ENCODE peak calls at places on chromosomes 1 and 21, in ten cellular contexts. C is A549, R is ovary, B is transverse colon, U is tibial nerve, X is suprapubic skin, K is stomach, Y is upper lobe of left lung, G is esophagus muscularis mucosa, O is HepG2. D is an unnamed sample.

GRCh38 chr1:231062500-231063270 is 22.6 kb upstream of the FAM89A start:
- DNase-seq in O (no peak), X (no peak), U (no peak), C (no peak), K (no peak), G (no peak), B (no peak), R (no peak), Y (no peak), D (no peak)

GRCh38 chr1:118863688-118864087 is 124.5 kb downstream of the TBX15 start:
- DNase-seq in K (no peak), C (no peak), U (no peak), O (no peak), Y (no peak), B (no peak), R (no peak), X (no peak), G (no peak), D (no peak)

GRCh38 chr1:48469616-48470500 is 2.1 kb downstream of the SPATA6 start:
- DNase-seq in B (peak), O (no peak), K (peak), X (no peak), Y (no peak), G (no peak), R (peak), C (no peak), U (peak), D (peak)

GRCh38 chr1:96634863-96635262 is 86.7 kb upstream of the PTBP2 start:
- DNase-seq in Y (no peak), R (no peak), B (no peak), C (no peak), U (no peak), G (no peak), X (no peak), O (no peak), K (no peak), D (no peak)

GRCh38 chr1:112461200-112461871 is 47.4 kb upstream of the WNT2B start:
- DNase-seq in B (no peak), U (no peak), O (no peak), Y (no peak), R (no peak), X (no peak), G (no peak), K (no peak), C (no peak), D (no peak)

GRCh38 chr1:101216623-101217022 is 20.2 kb upstream of the S1PR1 start:
- DNase-seq in X (no peak), K (no peak), U (no peak), Y (no peak), C (no peak), B (no peak), O (no peak), G (no peak), R (no peak), D (no peak)

GRCh38 chr21:15140321-15141019 is 75.7 kb upstream of the NRIP1 start:
- DNase-seq in C (peak), U (no peak), R (no peak), B (peak), K (peak), O (peak), X (no peak), Y (no peak), G (no peak), D (no peak)

GRCh38 chr1:214317300-214317699 is 36.3 kb downstream of the SMYD2 start:
- DNase-seq in K (no peak), O (peak), C (no peak), R (no peak), Y (no peak), G (no peak), B (no peak), U (no peak), X (no peak), D (no peak)

GRCh38 chr1:209839875-209840491 is 12.2 kb downstream of the UTP25 start:
- DNase-seq in B (no peak), K (no peak), X (no peak), O (peak), R (no peak), U (no peak), G (peak), C (peak), Y (no peak), D (no peak)

GRCh38 chr21:29232601-29233541 is 65.9 kb upstream of the BACH1 start:
- DNase-seq in C (no peak), B (no peak), Y (no peak), G (no peak), X (no peak), O (no peak), K (no peak), U (no peak), R (no peak), D (no peak)

GRCh38 chr1:206796984-206797402 is 24.7 kb upstream of the IL10 start:
- DNase-seq in O (no peak), U (no peak), C (no peak), B (no peak), G (no peak), Y (no peak), R (no peak), K (no peak), X (no peak), D (no peak)

GRCh38 chr21:32233722-32234301 is 45.0 kb downstream of the MIS18A start:
- DNase-seq in O (no peak), K (no peak), G (no peak), X (no peak), C (no peak), Y (no peak), B (no peak), R (no peak), U (no peak), D (no peak)

GRCh38 chr21:14889080-14889805 is 175.6 kb downstream of the NRIP1 start:
- DNase-seq in U (no peak), G (no peak), B (peak), R (no peak), K (no peak), O (peak), X (no peak), C (no peak), Y (no peak), D (no peak)

GRCh38 chr1:116386042-116386441 is 13.0 kb downstream of the ATP1A1 start:
- DNase-seq in R (no peak), C (no peak), G (no peak), Y (no peak), B (no peak), O (no peak), K (no peak), X (no peak), U (no peak), D (no peak)
- H3K27ac ChIP-seq in R (no peak), C (no peak), G (no peak), Y (no peak), B (no peak), O (no peak), K (no peak), X (no peak), U (no peak), D (no peak)

GRCh38 chr1:82388679-82389078 is 587.9 kb downstream of the ADGRL2 start:
- DNase-seq in C (no peak), O (no peak), U (no peak), G (no peak), Y (no peak), K (no peak), R (no peak), B (no peak), X (no peak), D (no peak)
- TF ChIP-seq EP300 in C (no peak), O (no peak), U (no peak), G (no peak), Y (no peak), K (no peak), R (no peak), B (no peak), X (no peak), D (no peak)

DNA sequence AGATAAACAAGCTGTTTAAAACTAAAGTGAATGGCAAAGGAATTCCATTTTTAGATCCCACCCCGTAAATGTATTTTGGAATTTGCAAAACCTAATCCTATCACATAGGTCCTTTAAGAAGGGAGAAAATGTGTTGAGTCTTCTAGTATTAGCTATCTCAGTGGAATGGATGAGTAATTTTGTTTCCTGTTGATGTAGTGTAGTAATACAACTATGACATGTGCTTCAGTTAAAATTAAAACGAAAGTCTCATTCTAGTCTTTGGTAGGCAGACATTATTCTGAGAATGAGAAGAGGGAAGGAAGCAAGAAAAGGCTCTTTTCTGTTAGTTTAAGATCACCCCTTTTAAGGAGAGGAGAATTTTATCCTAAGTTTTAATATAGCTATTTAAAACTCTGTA is 265.9 kb upstream of the C1orf105 start:
- DNase-seq in Y (no peak), X (no peak), O (no peak), G (no peak), B (no peak), R (no peak), C (peak), U (no peak), K (no peak), D (no peak)
- H3K27ac ChIP-seq in Y (peak), X (peak), O (no peak), G (no peak), B (no peak), R (peak), C (no peak), U (peak), K (no peak), D (peak)

DNA sequence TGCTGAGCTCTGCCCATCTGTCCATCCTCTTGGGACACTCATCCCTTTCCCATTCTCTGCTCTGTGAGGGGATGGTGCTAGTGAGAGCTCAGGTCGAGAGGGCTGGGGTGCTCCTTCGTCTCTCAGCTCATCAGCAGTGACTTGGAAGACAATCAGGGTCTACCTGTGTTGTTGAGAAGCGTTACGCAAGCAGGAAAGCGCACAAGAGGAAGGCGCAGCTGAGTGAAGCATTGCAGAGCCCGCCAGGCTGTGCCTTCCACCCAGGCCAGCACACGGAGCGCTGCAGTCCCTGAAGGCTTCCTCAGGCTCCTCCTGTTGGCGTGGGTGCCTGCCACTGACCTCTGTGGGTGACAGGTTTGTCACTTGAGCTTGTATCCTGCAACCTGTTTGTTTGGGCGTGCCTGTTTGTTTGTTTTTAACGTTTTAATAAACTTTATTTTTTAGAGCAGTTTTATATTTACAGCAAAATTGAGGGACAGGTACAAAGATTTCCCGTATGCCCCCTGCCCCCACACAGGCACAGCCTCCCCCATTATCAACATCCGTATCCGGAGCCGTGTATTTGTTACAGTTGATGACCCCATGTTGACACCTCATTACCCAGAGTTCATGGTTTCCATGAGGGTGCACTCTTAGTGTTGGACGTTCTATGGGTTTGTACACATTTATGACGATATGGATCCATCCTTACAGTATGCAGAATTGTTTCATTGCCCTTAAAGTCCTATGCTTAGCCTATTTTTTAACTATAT is 36.7 kb downstream of the ADARB1 start:
- DNase-seq in O (no peak), C (no peak), R (no peak), U (no peak), G (no peak), B (no peak), X (no peak), Y (no peak), K (no peak), D (peak)
- TF ChIP-seq EP300 in O (no peak), C (no peak), R (no peak), U (no peak), G (no peak), B (no peak), X (no peak), Y (no peak), K (no peak), D (no peak)

GRCh38 chr1:109805486-109806180 is 41.9 kb upstream of the EPS8L3 start:
- DNase-seq in G (no peak), K (peak), Y (no peak), O (no peak), R (no peak), B (peak), C (no peak), U (no peak), X (peak), D (no peak)

GRCh38 chr1:109807398-109807795 is 43.7 kb upstream of the EPS8L3 start:
- DNase-seq in Y (peak), C (no peak), B (no peak), X (no peak), O (no peak), K (no peak), R (no peak), G (no peak), U (no peak), D (no peak)

GRCh38 chr1:109807822-109808680 is 44.3 kb upstream of the EPS8L3 start:
- DNase-seq in G (no peak), B (no peak), U (no peak), Y (no peak), K (no peak), O (no peak), R (no peak), X (no peak), C (no peak), D (no peak)

GRCh38 chr1:109806733-109807397 is 43.1 kb upstream of the EPS8L3 start:
- DNase-seq in O (no peak), B (no peak), R (no peak), C (no peak), K (peak), G (no peak), U (no peak), Y (no peak), X (no peak), D (no peak)

DNA sequence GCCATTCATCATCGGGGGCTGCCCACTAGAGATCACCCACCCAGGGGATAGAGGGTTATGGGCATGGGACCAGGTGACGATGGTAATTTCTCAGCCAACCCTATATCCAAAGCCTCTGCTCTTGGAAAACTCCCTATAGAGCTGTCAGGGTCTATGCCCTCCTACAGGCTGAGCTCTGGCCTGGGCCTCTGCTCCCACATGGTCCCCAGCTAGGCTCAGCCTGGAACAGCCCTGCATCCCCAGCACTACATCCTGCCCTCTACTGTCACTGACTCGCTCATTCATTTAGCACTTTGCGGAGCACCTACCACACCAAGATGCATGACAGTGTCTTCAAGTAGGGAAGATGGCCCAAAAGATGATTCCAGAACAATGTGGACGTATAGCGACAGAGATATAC is 45.0 kb upstream of the EPS8L3 start:
- DNase-seq in U (no peak), G (no peak), B (no peak), Y (no peak), K (no peak), X (no peak), C (no peak), O (no peak), R (no peak), D (no peak)
- H3K27ac ChIP-seq in U (no peak), G (no peak), B (no peak), Y (no peak), K (no peak), X (no peak), C (peak), O (no peak), R (no peak), D (no peak)

GRCh38 chr1:67213164-67213563 is 46.9 kb downstream of the IL23R start:
- DNase-seq in B (no peak), X (no peak), R (no peak), O (peak), G (peak), Y (no peak), C (peak), U (no peak), K (no peak), D (no peak)

GRCh38 chr1:67208217-67208616 is 42.0 kb downstream of the IL23R start:
- DNase-seq in B (no peak), X (no peak), G (peak), O (no peak), U (no peak), C (no peak), K (no peak), R (no peak), Y (no peak), D (no peak)

GRCh38 chr1:67213948-67214347 is 47.7 kb downstream of the IL23R start:
- DNase-seq in O (no peak), Y (no peak), U (no peak), G (peak), X (no peak), R (no peak), K (no peak), B (no peak), C (no peak), D (no peak)

GRCh38 chr1:67214420-67215174 is 48.3 kb downstream of the IL23R start:
- DNase-seq in Y (no peak), O (peak), R (no peak), C (no peak), U (no peak), G (no peak), X (no peak), K (no peak), B (peak), D (no peak)

DNA sequence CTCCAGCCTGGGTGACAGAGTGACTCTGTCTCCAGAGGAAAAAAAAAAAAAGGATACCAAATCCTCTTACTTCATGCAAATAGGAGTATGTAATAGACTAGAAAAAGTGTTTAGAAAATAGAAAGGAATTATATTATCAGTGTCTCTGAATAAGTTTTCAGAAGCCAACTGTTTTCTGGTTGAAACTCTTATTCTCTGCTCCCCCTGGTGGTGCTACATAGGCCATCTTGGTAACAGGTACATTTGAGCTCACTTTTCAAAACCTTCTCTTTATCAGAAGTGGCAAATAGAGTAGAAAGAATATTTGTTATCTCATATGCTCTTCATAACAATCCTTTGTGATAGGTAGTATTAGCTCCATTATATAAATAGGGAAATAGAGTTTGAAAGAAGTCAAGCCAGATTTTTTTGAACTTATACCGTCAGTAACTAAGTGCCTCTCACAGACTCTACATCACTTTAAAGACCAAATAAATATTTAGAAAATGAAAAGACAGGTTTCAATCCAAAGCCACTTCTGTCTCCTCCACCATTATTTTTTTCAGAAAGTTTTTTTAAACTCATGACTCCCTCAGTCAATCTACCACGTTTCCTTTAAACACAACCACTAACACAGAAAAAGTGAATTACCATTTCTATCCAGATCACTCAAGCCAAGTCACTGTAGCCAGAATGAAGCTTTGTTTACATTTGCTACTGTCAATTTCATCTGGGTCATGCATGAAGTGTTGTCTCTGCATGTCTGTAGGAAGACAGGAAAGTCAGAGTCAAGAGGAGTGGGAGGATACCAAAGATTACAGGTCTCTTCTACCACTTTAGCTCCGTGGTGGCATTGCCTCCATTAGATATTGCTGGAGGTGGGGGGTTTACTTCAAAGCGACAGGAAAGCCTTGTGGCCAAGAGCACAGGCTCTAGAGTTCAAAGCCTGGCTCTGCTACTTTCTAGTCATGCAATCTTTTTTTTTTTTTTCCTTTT is 45.6 kb downstream of the IL23R start:
- DNase-seq in K (no peak), U (no peak), X (no peak), Y (no peak), O (peak), G (peak), R (no peak), C (peak), B (peak), D (no peak)
- TF ChIP-seq EP300 in K (no peak), U (no peak), X (no peak), Y (no peak), O (no peak), G (no peak), R (no peak), C (no peak), B (no peak), D (no peak)

DNA sequence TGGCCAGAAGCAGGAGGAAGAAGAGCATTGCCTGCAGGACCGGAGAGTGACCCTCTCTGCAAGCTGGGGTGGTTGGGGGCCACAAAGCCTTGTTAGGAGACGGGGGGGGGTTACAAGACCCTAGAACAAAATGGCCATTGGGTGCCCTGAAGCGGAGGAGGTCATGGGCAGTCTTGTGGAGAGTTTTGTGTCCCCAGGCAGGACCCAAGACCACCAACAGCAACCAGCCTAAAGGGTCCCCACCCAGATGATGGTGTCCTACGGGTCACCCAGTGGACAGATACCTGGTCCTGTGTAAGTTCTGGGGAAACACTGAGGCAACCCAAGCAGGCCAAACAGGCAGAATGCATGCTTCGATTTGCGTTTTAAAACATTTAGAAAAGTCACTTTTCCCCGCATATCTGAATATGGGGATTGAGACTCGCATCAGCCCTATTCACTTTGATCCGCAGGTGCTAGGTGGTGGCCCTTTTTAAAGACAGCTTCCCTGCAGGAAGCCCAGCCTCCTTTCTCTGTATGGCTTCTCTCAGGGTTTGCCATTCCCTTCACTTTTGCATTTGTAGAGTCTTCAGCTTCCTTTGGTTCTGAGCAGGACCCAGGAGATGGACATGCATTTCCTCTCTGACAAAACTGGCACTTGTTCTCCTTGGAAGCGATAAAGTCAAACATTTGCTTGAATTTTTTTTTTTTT is 21.1 kb downstream of the GNG4 start:
- DNase-seq in G (no peak), K (no peak), Y (no peak), R (no peak), U (no peak), O (no peak), B (no peak), C (no peak), X (no peak), D (no peak)
- H3K27ac ChIP-seq in G (no peak), K (no peak), Y (no peak), R (no peak), U (no peak), O (no peak), B (no peak), C (no peak), X (no peak), D (no peak)

D was measured in sigmoid colon.